ENCODE peak calls at places on chromosomes 11 and 22, in nine cellular contexts. N, F, C, E, R, Q, T, I and M are unnamed samples.
A peak's percentile ranks its signal among the peaks of the same experiment; 100 is the strongest.

GRCh38 chr22:38299001-38299651 is 18.1 kb downstream of the CSNK1E start:
- DNase-seq in N (no peak), F (no peak), C (no peak), E (no peak), R (no peak), Q (no peak), T (no peak), I (no peak), M (no peak)

GRCh38 chr22:41683616-41684015 is 5.1 kb downstream of the SNU13 start:
- DNase-seq in N (no peak), F (no peak), C (no peak), E (no peak), R (peak; percentile 82), Q (no peak), T (no peak), I (no peak), M (no peak)

GRCh38 chr22:38485783-38486182 is 17.9 kb downstream of the KDELR3 start:
- DNase-seq in N (no peak), F (no peak), C (no peak), E (no peak), R (no peak), Q (no peak), T (no peak), I (no peak), M (no peak)

GRCh38 chr11:123011510-123011909 is 29.9 kb upstream of the BSX start:
- DNase-seq in N (no peak), F (no peak), C (no peak), E (no peak), R (no peak), Q (no peak), T (no peak), I (no peak), M (no peak)

GRCh38 chr11:68118753-68119448 is 2.3 kb downstream of the CHKA start:
- DNase-seq in N (no peak), F (no peak), C (no peak), E (no peak), R (no peak), Q (peak; percentile 56), T (no peak), I (no peak), M (no peak)

GRCh38 chr11:10708131-10708530 is 14.6 kb upstream of the IRAG1 start:
- DNase-seq in N (no peak), F (no peak), C (no peak), E (no peak), R (no peak), Q (no peak), T (no peak), I (no peak), M (no peak)

GRCh38 chr11:3109921-3110706 is 52.9 kb upstream of the CARS1 start:
- DNase-seq in N (peak; percentile 71), F (peak; percentile 78), C (peak; percentile 51), E (peak; percentile 29), R (no peak), Q (peak; percentile 47), T (no peak), I (no peak), M (no peak)

GRCh38 chr11:76648061-76648460 is 22.5 kb downstream of the LRRC32 start:
- DNase-seq in N (no peak), F (no peak), C (peak; percentile 1), E (no peak), R (no peak), Q (no peak), T (no peak), I (no peak), M (no peak)

GRCh38 chr11:24585192-24585591 is 88.3 kb downstream of the LUZP2 start:
- DNase-seq in N (no peak), F (no peak), C (no peak), E (no peak), R (no peak), Q (no peak), T (no peak), I (peak; percentile 32), M (no peak)

GRCh38 chr11:117076941-117077659 is 21.1 kb downstream of the SIK3 start:
- DNase-seq in N (no peak), F (no peak), C (no peak), E (no peak), R (no peak), Q (no peak), T (no peak), I (no peak), M (no peak)

GRCh38 chr11:12155696-12156095 is 45.3 kb downstream of the MICAL2 start:
- DNase-seq in N (no peak), F (no peak), C (no peak), E (no peak), R (no peak), Q (no peak), T (no peak), I (no peak), M (no peak)

GRCh38 chr11:107799245-107799859 is 59.2 kb downstream of the SLC35F2 start:
- DNase-seq in N (peak; percentile 75), F (peak; percentile 67), C (peak; percentile 73), E (peak; percentile 51), R (peak; percentile 64), Q (peak; percentile 72), T (peak; percentile 39), I (peak; percentile 66), M (peak; percentile 63)

GRCh38 chr11:110425751-110426545 is 3.8 kb upstream of the FDX1 start:
- DNase-seq in N (no peak), F (no peak), C (no peak), E (no peak), R (peak; percentile 67), Q (no peak), T (peak; percentile 49), I (peak; percentile 87), M (no peak)

GRCh38 chr11:117559698-117560097 is 232.0 kb downstream of the CEP164 start:
- DNase-seq in N (peak; percentile 30), F (no peak), C (no peak), E (no peak), R (no peak), Q (no peak), T (no peak), I (no peak), M (no peak)

GRCh38 chr11:27721505-27722116 is 21.4 kb upstream of the BDNF start:
- DNase-seq in N (no peak), F (no peak), C (no peak), E (no peak), R (no peak), Q (no peak), T (no peak), I (no peak), M (no peak)

GRCh38 chr11:105910095-105910715 is 111.8 kb downstream of the MSANTD4 start:
- DNase-seq in N (no peak), F (no peak), C (no peak), E (no peak), R (no peak), Q (no peak), T (peak; percentile 16), I (peak; percentile 82), M (no peak)

GRCh38 chr11:18778468-18778867 is 13.1 kb downstream of the PTPN5 start:
- DNase-seq in N (no peak), F (no peak), C (no peak), E (no peak), R (no peak), Q (no peak), T (no peak), I (no peak), M (no peak)

GRCh38 chr11:66749091-66749490 is 20.1 kb upstream of the SPTBN2 start:
- DNase-seq in N (no peak), F (no peak), C (no peak), E (no peak), R (no peak), Q (no peak), T (no peak), I (peak; percentile 9), M (no peak)

GRCh38 chr11:118434123-118434552 is 2.2 kb upstream of the KMT2A start:
- DNase-seq in N (no peak), F (no peak), C (no peak), E (no peak), R (peak; percentile 33), Q (no peak), T (no peak), I (peak; percentile 39), M (no peak)

GRCh38 chr11:57568330-57568766 is 876 bp upstream of the UBE2L6 start:
- DNase-seq in N (peak; percentile 91), F (no peak), C (no peak), E (peak; percentile 80), R (peak; percentile 69), Q (no peak), T (peak; percentile 33), I (peak; percentile 68), M (peak; percentile 95)
- TF ChIP-seq CTCF in N (peak; percentile 87), F (peak; percentile 93), C (peak; percentile 84), E (no peak), R (peak; percentile 96), Q (peak; percentile 89), T (peak; percentile 94), I (peak; percentile 95), M (peak; percentile 98)

DNA sequence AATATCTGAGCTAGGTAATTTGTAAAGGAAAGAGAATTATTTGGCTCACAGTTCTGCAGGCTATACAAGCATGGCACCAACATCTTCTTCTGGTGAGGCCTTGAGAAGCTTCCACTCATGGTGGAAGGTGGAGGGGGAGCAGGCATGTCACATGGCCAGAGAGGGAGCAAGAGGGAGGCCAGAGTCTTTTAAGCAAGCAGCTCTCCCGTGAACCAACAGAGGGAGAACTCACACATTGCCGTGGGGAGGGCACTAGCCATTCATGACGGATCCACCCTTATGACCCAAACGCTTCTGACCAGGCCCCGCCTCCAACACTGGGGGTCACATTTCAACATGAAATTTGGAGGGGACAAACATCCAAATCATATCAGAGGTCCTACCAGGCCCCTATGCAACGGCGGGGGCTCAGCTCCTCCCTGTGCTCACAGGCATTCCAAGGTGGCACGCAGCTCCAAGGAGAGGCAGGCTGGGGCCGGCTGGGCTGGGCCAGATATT is 4.6 kb downstream of the C11orf96 start:
- DNase-seq in N (no peak), F (peak; percentile 51), C (no peak), E (no peak), R (peak; percentile 39), Q (no peak), T (no peak), I (no peak), M (no peak)
- TF ChIP-seq CTCF in N (no peak), F (peak; percentile 63), C (no peak), E (peak; percentile 42), R (peak; percentile 63), Q (no peak), T (peak; percentile 53), I (peak; percentile 30), M (peak; percentile 29)

GRCh38 chr11:90113541-90113940 is 20.9 kb upstream of the NAALAD2 start:
- DNase-seq in N (no peak), F (no peak), C (no peak), E (no peak), R (no peak), Q (no peak), T (no peak), I (peak; percentile 11), M (no peak)
- TF ChIP-seq CTCF in N (peak; percentile 22), F (no peak), C (peak; percentile 70), E (peak; percentile 55), R (peak; percentile 78), Q (peak; percentile 20), T (peak; percentile 40), I (peak; percentile 27), M (peak; percentile 72)

GRCh38 chr11:70378506-70379134 is 19.7 kb upstream of the CTTN start:
- DNase-seq in N (no peak), F (no peak), C (no peak), E (no peak), R (no peak), Q (no peak), T (no peak), I (no peak), M (no peak)
- TF ChIP-seq CTCF in N (no peak), F (no peak), C (no peak), E (peak; percentile 5), R (peak; percentile 52), Q (no peak), T (peak; percentile 27), I (no peak), M (peak; percentile 10)